ENCODE peak calls at places on chromosome 7, in four cellular contexts. O is activated CD8-positive, alpha-beta memory T cell treated with anti-CD3 and anti-CD28 coated beads for 48 hours; H is activated T-cell treated with anti-CD3 and anti-CD28 coated beads, Interleukin-2, amount 50 U/mL, for 4 hours; V is NCI-H345. G is an unnamed sample.

GRCh38 chr7:91957823-91958222 is 17.2 kb downstream of the AKAP9 start:
- DNase-seq in O (no peak), V (no peak), H (no peak), G (no peak)

GRCh38 chr7:51031216-51031615 is 248.5 kb upstream of the GRB10 start:
- DNase-seq in H (no peak), V (no peak), O (no peak), G (no peak)

GRCh38 chr7:131625817-131626372 is 69.5 kb upstream of the PODXL start:
- DNase-seq in V (no peak), O (no peak), H (no peak), G (no peak)

GRCh38 chr7:66921396-66921917 is 432 bp downstream of the TMEM248 start:
- DNase-seq in V (no peak), H (no peak), O (no peak), G (no peak)

GRCh38 chr7:21568762-21569161 is 25.9 kb downstream of the DNAH11 start:
- DNase-seq in O (no peak), V (peak; percentile 26), H (no peak), G (no peak)

GRCh38 chr7:111516612-111517011 is 45.7 kb downstream of the IMMP2L start:
- DNase-seq in H (no peak), V (no peak), O (no peak), G (no peak)

GRCh38 chr7:143936087-143937009 is 1.3 kb downstream of the OR2F2 start:
- DNase-seq in V (no peak), H (no peak), O (no peak), G (no peak)

GRCh38 chr7:32378991-32379390 is 111.2 kb downstream of the LSM5 start:
- DNase-seq in H (no peak), O (no peak), V (no peak), G (no peak)

GRCh38 chr7:106566174-106566573 is 94.8 kb downstream of the CCDC71L start:
- DNase-seq in O (no peak), H (no peak), V (no peak), G (no peak)

GRCh38 chr7:66883716-66884115 is 37.3 kb upstream of the TMEM248 start:
- DNase-seq in V (no peak), H (no peak), O (no peak), G (no peak)

GRCh38 chr7:33806284-33807157 is 98.8 kb upstream of the BMPER start:
- DNase-seq in V (no peak), O (no peak), H (no peak), G (no peak)

GRCh38 chr7:43878867-43879266 is 9.6 kb upstream of the MRPS24 start:
- DNase-seq in V (no peak), O (no peak), H (no peak), G (no peak)

GRCh38 chr7:94449151-94449725 is 54.5 kb downstream of the COL1A2 start:
- DNase-seq in V (peak; percentile 20), H (no peak), O (no peak), G (no peak)

GRCh38 chr7:35035511-35035921 is 1.8 kb downstream of the DPY19L1 start:
- DNase-seq in H (no peak), O (no peak), V (peak; percentile 82), G (no peak)

GRCh38 chr7:134613623-134614347 is 32.9 kb upstream of the BPGM start:
- DNase-seq in O (peak; percentile 11), H (no peak), V (no peak), G (no peak)

GRCh38 chr7:27814054-27814453 is 74.1 kb downstream of the TAX1BP1 start:
- DNase-seq in O (no peak), V (no peak), H (no peak), G (no peak)

GRCh38 chr7:76356823-76357222 is 2.0 kb downstream of the YWHAG start:
- DNase-seq in H (no peak), O (no peak), V (peak; percentile 17), G (no peak)

GRCh38 chr7:44398953-44399574 is 73.7 kb upstream of the CAMK2B start:
- DNase-seq in O (no peak), V (peak; percentile 40), H (no peak), G (no peak)

GRCh38 chr7:15457959-15458955 is 103.6 kb downstream of the AGMO start:
- DNase-seq in H (no peak), O (no peak), V (no peak), G (no peak)

G was measured in stimulated activated CD4-positive, alpha-beta T cell treated with anti-CD3 and anti-CD28 coated beads, Interleukin-1b, Interleukin-23, amount 100 ng/mL, for 24 hours.